ENCODE peak calls at places on chromosomes 4 and X, in seven cellular contexts. N, W, M, L, D, X and U are unnamed samples.

GRCh38 chrX:11786862-11787261 is 28.8 kb downstream of the MSL3 start:
- DNase-seq in M (no peak), L (no peak), N (no peak), X (no peak), D (no peak), W (no peak), U (no peak)

GRCh38 chr4:55561884-55562283 is 15.2 kb upstream of the CLOCK start:
- DNase-seq in L (no peak), M (no peak), N (no peak), W (no peak), X (no peak), D (no peak), U (no peak)

GRCh38 chrX:41875142-41875541 is 48.2 kb downstream of the CASK start:
- DNase-seq in W (no peak), N (no peak), M (no peak), D (no peak), L (no peak), X (no peak), U (no peak)

GRCh38 chrX:148871422-148872152 is 371.2 kb downstream of the AFF2 start:
- DNase-seq in W (no peak), N (no peak), D (peak; percentile 54), L (no peak), X (no peak), M (no peak), U (no peak)

GRCh38 chr4:176290520-176290919 is 21.5 kb upstream of the ASB5 start:
- DNase-seq in X (no peak), M (no peak), D (no peak), L (no peak), W (no peak), N (no peak), U (no peak)

GRCh38 chr4:73867783-73868182 is 1.4 kb upstream of the CXCL1 start:
- DNase-seq in D (no peak), X (no peak), W (no peak), L (no peak), M (peak; percentile 27), N (no peak), U (peak; percentile 70)

GRCh38 chrX:147884958-147885357 is 26.8 kb upstream of the FMR1 start:
- DNase-seq in N (no peak), M (no peak), D (no peak), W (no peak), X (no peak), L (no peak), U (no peak)

GRCh38 chrX:68685722-68686683 is 38.5 kb downstream of the STARD8 start:
- DNase-seq in L (no peak), W (no peak), N (peak; percentile 49), M (peak; percentile 60), X (no peak), D (no peak), U (no peak)

GRCh38 chr4:29051381-29051965 is 1668.7 kb upstream of the PCDH7 start:
- DNase-seq in D (no peak), M (no peak), X (no peak), N (no peak), W (no peak), L (no peak), U (no peak)

GRCh38 chr4:126701756-126702155 is 931.0 kb upstream of the INTU start:
- DNase-seq in D (peak; percentile 78), M (no peak), L (no peak), W (no peak), X (no peak), N (no peak), U (no peak)

GRCh38 chrX:106726485-106727437 is at the start of gene RNF128:
- DNase-seq in M (peak; percentile 74), X (no peak), D (peak; percentile 31), N (peak; percentile 12), W (no peak), L (peak; percentile 29), U (peak; percentile 70)

GRCh38 chr4:83947811-83948210 is 411.9 kb downstream of the GPAT3 start:
- DNase-seq in M (no peak), D (no peak), X (no peak), N (no peak), W (no peak), L (no peak), U (no peak)

GRCh38 chr4:6771229-6771671 is 11.3 kb upstream of the KIAA0232 start:
- DNase-seq in W (no peak), N (no peak), X (peak; percentile 86), D (no peak), M (peak; percentile 51), L (no peak), U (no peak)

GRCh38 chr4:17324431-17324830 is 187.5 kb downstream of the QDPR start:
- DNase-seq in N (peak; percentile 59), L (peak; percentile 18), X (no peak), W (peak; percentile 26), D (peak; percentile 44), M (peak; percentile 56), U (peak; percentile 29)

GRCh38 chrX:47129879-47130358 is 14.6 kb downstream of the NDUFB11 start:
- DNase-seq in D (no peak), X (no peak), L (no peak), M (no peak), N (no peak), W (no peak), U (no peak)

GRCh38 chrX:4805559-4805958 is 1092.1 kb upstream of the PRKX start:
- DNase-seq in N (no peak), M (no peak), X (no peak), W (no peak), L (no peak), D (no peak), U (no peak)

GRCh38 chr4:167100120-167100519 is 134.2 kb downstream of the SPOCK3 start:
- DNase-seq in M (no peak), L (no peak), N (no peak), D (peak; percentile 15), W (no peak), X (no peak), U (no peak)

GRCh38 chrX:72659726-72660125 is 54.4 kb downstream of the PHKA1 start:
- DNase-seq in W (no peak), M (no peak), X (no peak), N (no peak), D (no peak), L (no peak), U (no peak)

GRCh38 chrX:23317799-23318724 is 16.6 kb upstream of the PTCHD1 start:
- DNase-seq in X (no peak), L (no peak), N (peak; percentile 69), D (no peak), M (peak; percentile 61), W (no peak), U (no peak)

GRCh38 chrX:111719426-111720210 is 38.6 kb downstream of the ALG13 start:
- DNase-seq in M (no peak), X (no peak), N (peak; percentile 2), D (no peak), L (no peak), W (no peak), U (no peak)

GRCh38 chr4:2927016-2927695 is 36.0 kb downstream of the NOP14 start:
- DNase-seq in D (no peak), L (no peak), M (no peak), X (peak; percentile 1), N (no peak), W (no peak), U (no peak)

GRCh38 chr4:176186721-176187395 is 8.5 kb downstream of the SPATA4 start:
- DNase-seq in W (no peak), N (no peak), X (no peak), M (no peak), L (no peak), D (no peak), U (no peak)

GRCh38 chr4:37588150-37588549 is 98.0 kb downstream of the RELL1 start:
- DNase-seq in D (no peak), X (no peak), W (no peak), L (no peak), N (no peak), M (no peak), U (no peak)

GRCh38 chr4:13483142-13484044 is 747 bp downstream of the RAB28 start:
- DNase-seq in L (no peak), W (no peak), N (peak; percentile 42), X (peak; percentile 24), D (peak; percentile 64), M (peak; percentile 46), U (peak; percentile 10)

GRCh38 chr4:19776021-19776459 is 475.7 kb upstream of the SLIT2 start:
- DNase-seq in X (no peak), L (no peak), D (peak; percentile 69), M (peak; percentile 55), N (no peak), W (no peak), U (peak; percentile 84)